ENCODE peak calls at places on chromosomes 11 and 22, in six cellular contexts. Y is IMR-90; N is astrocyte; V is ovary; M is CD8-positive, alpha-beta memory T cell; Q is bronchial epithelial cell. I is an unnamed sample.

GRCh38 chr22:41682033-41682807 is 6.4 kb downstream of the SNU13 start:
- DNase-seq in Y (peak; percentile 88), N (peak; percentile 80), V (peak; percentile 79), M (peak; percentile 83), Q (peak; percentile 68), I (peak; percentile 75)

GRCh38 chr22:32644252-32645100 is 157.0 kb upstream of the TIMP3 start:
- DNase-seq in Y (peak; percentile 59), N (peak; percentile 32), V (peak; percentile 44), M (peak; percentile 17), Q (peak; percentile 96), I (peak; percentile 93)

GRCh38 chr22:47929073-47929472 is 1166.6 kb downstream of the TBC1D22A start:
- DNase-seq in Y (no peak), N (no peak), V (no peak), M (no peak), Q (no peak), I (no peak)

GRCh38 chr22:19203839-19204238 is 25.3 kb upstream of the SLC25A1 start:
- DNase-seq in Y (no peak), N (no peak), V (no peak), M (no peak), Q (no peak), I (no peak)

GRCh38 chr11:130644187-130644586 is 195.7 kb downstream of the ADAMTS15 start:
- DNase-seq in Y (no peak), N (no peak), V (no peak), M (no peak), Q (no peak), I (peak; percentile 39)

GRCh38 chr11:94747136-94748110 is 20.7 kb upstream of the AMOTL1 start:
- DNase-seq in Y (no peak), N (no peak), V (no peak), M (no peak), Q (peak; percentile 100), I (peak; percentile 97)

GRCh38 chr11:61507012-61507768 is 1.4 kb upstream of the LRRC10B start:
- DNase-seq in Y (no peak), N (no peak), V (no peak), M (no peak), Q (no peak), I (no peak)

GRCh38 chr11:20337526-20338154 is 25.9 kb upstream of the HTATIP2 start:
- DNase-seq in Y (peak; percentile 11), N (peak; percentile 12), V (no peak), M (no peak), Q (peak; percentile 36), I (peak; percentile 8)

GRCh38 chr11:131637469-131638175 is 267.2 kb downstream of the NTM start:
- DNase-seq in Y (no peak), N (peak; percentile 84), V (no peak), M (no peak), Q (no peak), I (no peak)

GRCh38 chr11:73316422-73316821 is 8.3 kb downstream of the ARHGEF17 start:
- DNase-seq in Y (no peak), N (no peak), V (no peak), M (no peak), Q (no peak), I (no peak)

GRCh38 chr11:61996933-61997332 is 29.5 kb upstream of the FTH1 start:
- DNase-seq in Y (no peak), N (no peak), V (no peak), M (no peak), Q (no peak), I (no peak)

GRCh38 chr22:37228106-37229011 is 15.7 kb downstream of the RAC2 start:
- DNase-seq in Y (peak; percentile 27), N (peak; percentile 60), V (no peak), M (peak; percentile 57), Q (peak; percentile 52), I (peak; percentile 53)

GRCh38 chr11:57134284-57134683 is 47.5 kb upstream of the LRRC55 start:
- DNase-seq in Y (no peak), N (peak; percentile 18), V (no peak), M (no peak), Q (no peak), I (no peak)

GRCh38 chr22:30433227-30433626 is 7.7 kb downstream of the MTFP1 start:
- DNase-seq in Y (no peak), N (no peak), V (no peak), M (no peak), Q (no peak), I (no peak)

GRCh38 chr11:50169634-50170033 is 137.0 kb downstream of the OR4C45 start:
- DNase-seq in Y (no peak), N (no peak), V (no peak), M (no peak), Q (no peak), I (no peak)

GRCh38 chr11:59145534-59145933 is 2.9 kb downstream of the FAM111A start:
- DNase-seq in Y (peak; percentile 64), N (no peak), V (no peak), M (no peak), Q (peak; percentile 67), I (peak; percentile 45)

GRCh38 chr22:48404801-48405447 is 1422.7 kb downstream of the BRD1 start:
- DNase-seq in Y (no peak), N (no peak), V (no peak), M (no peak), Q (no peak), I (no peak)

GRCh38 chr11:116972692-116973091 is 125.5 kb downstream of the SIK3 start:
- DNase-seq in Y (no peak), N (no peak), V (no peak), M (no peak), Q (no peak), I (no peak)

GRCh38 chr11:64276653-64277431 is 7.6 kb downstream of the BAD start:
- DNase-seq in Y (no peak), N (peak; percentile 30), V (no peak), M (no peak), Q (peak; percentile 88), I (peak; percentile 93)

GRCh38 chr22:46077669-46078099 is 72.6 kb upstream of the PPARA start:
- DNase-seq in Y (no peak), N (no peak), V (no peak), M (no peak), Q (no peak), I (peak; percentile 29)

GRCh38 chr22:37633693-37634504 is 5.6 kb upstream of the SH3BP1 start:
- DNase-seq in Y (peak; percentile 92), N (peak; percentile 79), V (peak; percentile 97), M (peak; percentile 55), Q (no peak), I (no peak)

GRCh38 chr22:45686842-45687241 is 15.2 kb downstream of the ATXN10 start:
- DNase-seq in Y (no peak), N (peak; percentile 77), V (no peak), M (no peak), Q (no peak), I (no peak)

GRCh38 chr22:32986773-32987050 is 71.5 kb downstream of the SYN3 start:
- DNase-seq in Y (no peak), N (no peak), V (no peak), M (no peak), Q (no peak), I (no peak)

GRCh38 chr11:46987183-46987582 is 50.6 kb downstream of the CSTPP1 start:
- DNase-seq in Y (no peak), N (no peak), V (no peak), M (no peak), Q (peak; percentile 93), I (peak; percentile 79)

GRCh38 chr11:116471608-116472007 is 301.2 kb downstream of the BUD13 start:
- DNase-seq in Y (peak; percentile 3), N (peak; percentile 58), V (no peak), M (no peak), Q (peak; percentile 66), I (peak; percentile 65)

GRCh38 chr22:37690901-37691504 is 4.9 kb downstream of the NOL12 start:
- DNase-seq in Y (no peak), N (no peak), V (no peak), M (no peak), Q (peak; percentile 89), I (peak; percentile 90)

GRCh38 chr11:75784085-75784478 is 15.5 kb downstream of the DGAT2 start:
- DNase-seq in Y (no peak), N (no peak), V (no peak), M (no peak), Q (no peak), I (no peak)

DNA sequence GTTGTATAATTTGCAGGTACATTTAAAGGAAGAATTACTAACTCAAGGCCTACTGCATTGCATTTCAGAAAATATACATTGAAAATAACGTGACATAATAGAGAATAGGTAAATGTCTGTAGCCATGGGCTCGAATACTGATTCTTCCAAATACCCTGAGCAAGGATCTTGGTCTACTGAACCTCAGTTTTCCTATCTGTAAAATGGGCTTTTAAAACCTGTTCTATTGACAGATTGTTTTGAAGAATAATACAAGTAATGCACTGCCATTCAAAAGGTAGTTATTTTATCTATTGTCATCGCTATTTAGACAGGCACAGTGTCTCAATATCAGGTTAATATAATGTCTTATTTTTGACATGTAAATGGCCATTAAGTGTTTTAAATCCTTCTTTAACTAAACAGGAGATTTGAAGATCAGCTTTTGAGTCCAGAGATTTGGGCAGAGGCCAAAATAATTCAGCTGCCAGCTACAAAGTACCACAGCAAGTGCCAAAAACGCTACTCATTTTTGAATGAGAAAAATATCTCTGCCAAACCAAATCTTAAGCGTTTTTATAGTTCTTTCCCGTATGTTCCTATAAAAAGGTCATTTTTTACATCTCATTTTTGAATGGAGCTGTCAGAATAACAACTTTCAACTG is 56.7 kb downstream of the CTSC start:
- DNase-seq in Y (no peak), N (peak; percentile 25), V (no peak), M (no peak), Q (no peak), I (no peak)
- H3K36me3 ChIP-seq in Y (no peaks in the 10 kb centered on the region), N (no peaks in the 10 kb centered on the region), V (no peaks in the 10 kb centered on the region), M (no peaks in the 10 kb centered on the region), Q (no peaks in the 10 kb centered on the region), I (no peaks in the 10 kb centered on the region)

GRCh38 chr22:35406443-35406842 is 6.5 kb downstream of the MCM5 start:
- DNase-seq in Y (no peak), N (no peak), V (no peak), M (no peak), Q (no peak), I (no peak)
- H3K36me3 ChIP-seq in Y (peaks cover 21% of the 10 kb centered on the region), N (peaks cover 9% of the 10 kb centered on the region), V (no peaks in the 10 kb centered on the region), M (peaks cover 50% of the 10 kb centered on the region), Q (peaks cover 13% of the 10 kb centered on the region), I (peaks cover 23% of the 10 kb centered on the region)

DNA sequence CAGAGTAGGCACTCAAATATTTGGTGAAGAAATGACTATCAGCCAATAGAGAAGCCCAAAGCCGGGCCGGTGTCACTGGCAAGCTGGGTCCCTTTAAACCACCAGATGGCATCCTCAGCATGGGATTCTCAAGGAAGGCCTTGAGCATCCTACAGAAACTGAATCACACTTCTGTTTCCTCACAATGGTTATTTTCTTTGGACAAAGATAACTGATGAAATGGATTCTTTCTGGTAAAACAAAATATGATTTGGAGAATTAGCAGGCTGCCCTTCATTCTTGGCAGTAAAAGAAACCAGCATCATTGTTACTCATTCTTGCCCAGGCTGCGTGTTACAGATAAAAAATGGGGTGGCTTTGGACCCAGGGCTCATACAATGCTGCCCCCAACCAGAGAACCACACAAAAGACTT is 30.3 kb upstream of the ASPHD2 start:
- DNase-seq in Y (peak; percentile 77), N (peak; percentile 71), V (peak; percentile 9), M (peak; percentile 36), Q (peak; percentile 65), I (peak; percentile 55)
- H3K36me3 ChIP-seq in Y (no peaks in the 10 kb centered on the region), N (no peaks in the 10 kb centered on the region), V (no peaks in the 10 kb centered on the region), M (no peaks in the 10 kb centered on the region), Q (no peaks in the 10 kb centered on the region), I (no peaks in the 10 kb centered on the region)

GRCh38 chr11:2975594-2975993 is 16.5 kb downstream of the NAP1L4 start:
- DNase-seq in Y (peak; percentile 37), N (no peak), V (no peak), M (peak; percentile 61), Q (peak; percentile 47), I (no peak)
- H3K36me3 ChIP-seq in Y (peaks cover 45% of the 10 kb centered on the region), N (peaks cover 75% of the 10 kb centered on the region), V (no peaks in the 10 kb centered on the region), M (peaks cover 76% of the 10 kb centered on the region), Q (peaks cover 33% of the 10 kb centered on the region), I (peaks cover 46% of the 10 kb centered on the region)

I was measured in mammary epithelial cell.